ENCODE peak calls at places on chromosomes 7 and 10, in seven cellular contexts. One of them, this sample, is unnamed.

GRCh38 chr7:23335621-23336020 is 36.5 kb downstream of the MALSU1 start:
- DNase-seq in IMR-90: no peak
- DNase-seq in EH: no peak
- DNase-seq in cardiac fibroblast: no peak
- DNase-seq in T-helper 2 cell: no peak
- DNase-seq in HTR-8/SVneo: no peak
- DNase-seq in NCI-H1694 treated with DMSO at 0.1 percent for 48 hours: no peak
- DNase-seq in this sample: no peak

GRCh38 chr10:76114556-76114955 is 683.1 kb downstream of the LRMDA start:
- DNase-seq in EH: peak
- DNase-seq in T-helper 2 cell: no peak
- DNase-seq in NCI-H1694 treated with DMSO at 0.1 percent for 48 hours: no peak
- DNase-seq in IMR-90: no peak
- DNase-seq in HTR-8/SVneo: no peak
- DNase-seq in cardiac fibroblast: no peak
- DNase-seq in this sample: no peak

GRCh38 chr10:792792-793100 is 103.3 kb upstream of the DIP2C start:
- DNase-seq in HTR-8/SVneo: no peak
- DNase-seq in NCI-H1694 treated with DMSO at 0.1 percent for 48 hours: no peak
- DNase-seq in cardiac fibroblast: peak
- DNase-seq in IMR-90: peak
- DNase-seq in EH: peak
- DNase-seq in T-helper 2 cell: no peak
- DNase-seq in this sample: no peak

GRCh38 chr7:159130199-159130775 is 14.4 kb downstream of the VIPR2 start:
- DNase-seq in T-helper 2 cell: no peak
- DNase-seq in EH: no peak
- DNase-seq in HTR-8/SVneo: no peak
- DNase-seq in IMR-90: no peak
- DNase-seq in cardiac fibroblast: no peak
- DNase-seq in NCI-H1694 treated with DMSO at 0.1 percent for 48 hours: no peak
- DNase-seq in this sample: no peak

GRCh38 chr7:3240826-3241430 is 60.1 kb upstream of the SDK1 start:
- DNase-seq in EH: no peak
- DNase-seq in T-helper 2 cell: no peak
- DNase-seq in IMR-90: no peak
- DNase-seq in NCI-H1694 treated with DMSO at 0.1 percent for 48 hours: no peak
- DNase-seq in HTR-8/SVneo: no peak
- DNase-seq in cardiac fibroblast: no peak
- DNase-seq in this sample: no peak

GRCh38 chr10:129509835-129510234 is 42.8 kb downstream of the MGMT start:
- DNase-seq in HTR-8/SVneo: no peak
- DNase-seq in NCI-H1694 treated with DMSO at 0.1 percent for 48 hours: no peak
- DNase-seq in IMR-90: no peak
- DNase-seq in EH: no peak
- DNase-seq in T-helper 2 cell: no peak
- DNase-seq in cardiac fibroblast: no peak
- DNase-seq in this sample: no peak

GRCh38 chr7:135285547-135285946 is 51.9 kb downstream of the STRA8 start:
- DNase-seq in HTR-8/SVneo: no peak
- DNase-seq in T-helper 2 cell: no peak
- DNase-seq in IMR-90: no peak
- DNase-seq in NCI-H1694 treated with DMSO at 0.1 percent for 48 hours: no peak
- DNase-seq in EH: no peak
- DNase-seq in cardiac fibroblast: no peak
- DNase-seq in this sample: no peak

GRCh38 chr7:70570029-70570428 is 561.9 kb upstream of the GALNT17 start:
- DNase-seq in cardiac fibroblast: no peak
- DNase-seq in HTR-8/SVneo: no peak
- DNase-seq in T-helper 2 cell: no peak
- DNase-seq in NCI-H1694 treated with DMSO at 0.1 percent for 48 hours: no peak
- DNase-seq in IMR-90: no peak
- DNase-seq in EH: no peak
- DNase-seq in this sample: no peak

GRCh38 chr7:25900887-25901286 is 251.1 kb upstream of the NFE2L3 start:
- DNase-seq in EH: no peak
- DNase-seq in IMR-90: no peak
- DNase-seq in HTR-8/SVneo: no peak
- DNase-seq in cardiac fibroblast: no peak
- DNase-seq in NCI-H1694 treated with DMSO at 0.1 percent for 48 hours: no peak
- DNase-seq in T-helper 2 cell: no peak
- DNase-seq in this sample: no peak